ENCODE peak calls at places on chromosomes 11 and 22, in six cellular contexts. U is fibroblast of lung, E is HTR-8/SVneo, F is RWPE1, K is adrenal gland, H is LoVo. L is an unnamed sample.

GRCh38 chr11:11706022-11706421 is 84.2 kb upstream of the GALNT18 start:
- DNase-seq in H (peak; percentile 9), F (peak; percentile 53), E (no peak), U (no peak), K (no peak), L (no peak)

GRCh38 chr22:17536269-17536668 is 27.0 kb upstream of the SLC25A18 start:
- DNase-seq in H (no peak), E (no peak), U (peak; percentile 37), F (no peak), K (no peak), L (peak; percentile 82)

GRCh38 chr22:39651783-39652058 is 81.2 kb downstream of the CACNA1I start:
- DNase-seq in F (no peak), K (no peak), U (no peak), H (no peak), E (no peak), L (no peak)

GRCh38 chr11:57440744-57441414 is 14.0 kb upstream of the SLC43A3 start:
- DNase-seq in F (no peak), E (no peak), H (no peak), U (no peak), K (no peak), L (peak; percentile 72)

GRCh38 chr11:61542024-61542461 is 33.5 kb downstream of the LRRC10B start:
- DNase-seq in U (no peak), K (no peak), F (no peak), H (no peak), E (no peak), L (no peak)

GRCh38 chr11:65558002-65558784 is at the start of gene LTBP3:
- DNase-seq in H (peak; percentile 50), E (peak; percentile 62), F (peak; percentile 65), K (peak; percentile 82), U (peak; percentile 82), L (peak; percentile 92)

GRCh38 chr22:46482311-46482710 is 55.1 kb downstream of the CELSR1 start:
- DNase-seq in H (no peak), K (no peak), F (no peak), E (no peak), U (no peak), L (no peak)

GRCh38 chr11:19474954-19475811 is 234.4 kb upstream of the E2F8 start:
- DNase-seq in K (no peak), H (no peak), U (no peak), F (no peak), E (no peak), L (peak; percentile 57)

GRCh38 chr11:69699213-69699612 is 4.6 kb downstream of the FGF19 start:
- DNase-seq in F (no peak), U (no peak), K (no peak), E (no peak), H (no peak), L (peak; percentile 76)

GRCh38 chr11:45470151-45471001 is 184.2 kb upstream of the SYT13 start:
- DNase-seq in H (no peak), F (no peak), K (no peak), E (no peak), U (peak; percentile 16), L (no peak)

GRCh38 chr11:65780770-65781151 is at the start of gene AP5B1:
- DNase-seq in E (peak; percentile 81), K (peak; percentile 75), U (peak; percentile 47), F (peak; percentile 75), H (peak; percentile 80), L (peak; percentile 71)

GRCh38 chr22:36239150-36239400 is 252 bp downstream of the APOL2 start:
- DNase-seq in H (no peak), E (no peak), U (no peak), K (no peak), F (no peak), L (no peak)

GRCh38 chr11:45994421-45995341 is 72.2 kb downstream of the LARGE2 start:
- DNase-seq in H (no peak), F (no peak), K (no peak), E (no peak), U (peak; percentile 62), L (no peak)

GRCh38 chr22:32836286-32836859 is 34.9 kb downstream of the TIMP3 start:
- DNase-seq in F (peak; percentile 24), U (no peak), K (no peak), H (peak; percentile 8), E (no peak), L (no peak)

GRCh38 chr11:46465683-46466082 is 74.1 kb upstream of the CHRM4 start:
- DNase-seq in E (no peak), K (no peak), U (no peak), H (no peak), F (no peak), L (no peak)

GRCh38 chr11:66891849-66892660 is 35.2 kb downstream of the LRFN4 start:
- DNase-seq in F (peak; percentile 95), H (peak; percentile 93), U (peak; percentile 95), E (peak; percentile 86), K (peak; percentile 83), L (no peak)

GRCh38 chr11:57223601-57224000 is 13.4 kb downstream of the APLNR start:
- DNase-seq in F (no peak), U (peak; percentile 69), K (no peak), H (no peak), E (no peak), L (no peak)

GRCh38 chr11:114257621-114258558 is 38.3 kb upstream of the NNMT start:
- DNase-seq in H (no peak), F (no peak), K (no peak), E (no peak), U (no peak), L (peak; percentile 74)

GRCh38 chr11:59938718-59939117 is 486 bp downstream of the OOSP1 start:
- DNase-seq in U (no peak), K (no peak), H (no peak), E (no peak), F (no peak), L (no peak)

GRCh38 chr11:66112640-66113098 is 42.6 kb downstream of the PACS1 start:
- DNase-seq in F (peak; percentile 38), U (peak; percentile 83), H (peak; percentile 32), E (peak; percentile 62), K (no peak), L (peak; percentile 25)

L was measured in thyroid gland.